ENCODE peak calls at places on chromosome 14, in five cellular contexts. I is ovary, K is cardiac muscle cell, O is body of pancreas, D is PC-3. Q is an unnamed sample. For H3K4me1, the result is how much of the 10 kb centered on the place peaks cover.

GRCh38 chr14:104171948-104172347 is 33.6 kb downstream of the KIF26A start:
- DNase-seq in I (peak), K (no peak), O (no peak), D (no peak), Q (no peak)

GRCh38 chr14:23653046-23653445 is 16.9 kb downstream of the DHRS2 start:
- DNase-seq in I (no peak), K (peak), O (no peak), D (no peak), Q (no peak)

GRCh38 chr14:32382704-32383103 is 53.6 kb downstream of the AKAP6 start:
- DNase-seq in I (no peak), K (peak), O (no peak), D (peak), Q (no peak)

GRCh38 chr14:65456247-65456646 is 43.7 kb downstream of the FUT8 start:
- DNase-seq in I (no peak), K (no peak), O (no peak), D (no peak), Q (no peak)

GRCh38 chr14:91372680-91373495 is 44.7 kb downstream of the CCDC88C start:
- DNase-seq in I (no peak), K (no peak), O (no peak), D (no peak), Q (no peak)

GRCh38 chr14:69980457-69981414 is 101.5 kb downstream of the SMOC1 start:
- DNase-seq in I (no peak), K (peak), O (no peak), D (peak), Q (no peak)

GRCh38 chr14:24308342-24309124 is 756 bp upstream of the CIDEB start:
- DNase-seq in I (no peak), K (no peak), O (no peak), D (no peak), Q (no peak)

GRCh38 chr14:39739796-39740195 is 307.6 kb upstream of the FBXO33 start:
- DNase-seq in I (no peak), K (no peak), O (no peak), D (no peak), Q (no peak)

GRCh38 chr14:97757491-97757890 is 960.3 kb downstream of the VRK1 start:
- DNase-seq in I (no peak), K (no peak), O (no peak), D (no peak), Q (no peak)

GRCh38 chr14:39396448-39396847 is 35.8 kb downstream of the FBXO33 start:
- DNase-seq in I (no peak), K (peak), O (no peak), D (no peak), Q (no peak)

GRCh38 chr14:61326149-61326548 is 4.8 kb downstream of the PRKCH start:
- DNase-seq in I (no peak), K (no peak), O (no peak), D (no peak), Q (no peak)
- H3K4me1 ChIP-seq in I (under half), K (under half), O (under half), D (under half), Q (under half)

DNA sequence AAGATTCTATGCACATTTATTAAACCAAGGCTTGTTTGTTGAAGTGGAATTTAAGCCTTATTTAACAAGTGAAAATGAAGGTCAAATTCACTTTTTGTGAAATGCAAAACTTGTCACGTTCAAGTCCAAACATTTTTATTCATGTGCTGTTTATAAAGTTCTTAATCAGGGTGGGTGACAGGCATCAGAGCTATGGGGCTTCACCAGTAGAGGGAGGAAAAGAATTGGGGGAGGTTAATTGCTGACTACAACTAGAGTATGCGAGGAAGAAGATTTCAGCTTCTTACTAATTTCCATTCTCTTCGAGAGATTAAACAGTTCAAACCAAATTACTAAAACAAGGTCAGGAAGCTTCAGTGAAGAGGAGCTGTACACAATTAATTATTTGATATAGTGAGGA is 9.7 kb downstream of the MOK start:
- DNase-seq in I (no peak), K (peak), O (no peak), D (peak), Q (no peak)
- TF ChIP-seq CTCF in I (peak), K (peak), O (peak), D (peak), Q (peak)

GRCh38 chr14:92538412-92539017 is 24.9 kb downstream of the RIN3 start:
- DNase-seq in I (no peak), K (no peak), O (no peak), D (no peak), Q (no peak)
- H3K27ac ChIP-seq in I (no peak), K (no peak), O (no peak), D (no peak), Q (peak)

DNA sequence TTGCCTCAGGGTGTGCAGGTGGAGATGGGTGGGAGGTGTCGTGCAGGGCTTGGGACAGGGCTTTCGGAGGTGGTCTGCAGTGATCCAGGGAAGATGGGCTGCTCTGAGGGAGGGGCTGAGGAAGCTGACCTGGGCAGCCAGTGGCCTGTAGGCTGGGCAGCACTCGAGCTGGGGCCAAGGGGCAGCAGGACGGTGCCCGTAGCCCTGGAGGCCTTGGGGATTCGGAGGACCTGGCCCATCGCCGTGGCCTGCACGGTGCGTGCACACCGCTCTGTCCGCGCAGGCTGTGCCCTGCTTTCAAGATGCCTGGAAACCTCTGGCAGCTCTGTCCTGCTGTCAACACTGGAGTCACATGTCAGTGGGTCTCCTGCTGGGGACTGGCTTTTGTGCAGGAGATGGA is 9.1 kb downstream of the PACS2 start:
- DNase-seq in I (no peak), K (no peak), O (no peak), D (no peak), Q (no peak)
- H3K4me1 ChIP-seq in I (under half), K (half or more), O (under half), D (under half), Q (under half)

GRCh38 chr14:94051115-94051514 is 25.0 kb downstream of the OTUB2 start:
- DNase-seq in I (peak), K (peak), O (peak), D (peak), Q (peak)

GRCh38 chr14:94050231-94050880 is 24.2 kb downstream of the OTUB2 start:
- DNase-seq in I (peak), K (no peak), O (peak), D (no peak), Q (no peak)

GRCh38 chr14:94047581-94047980 is 21.4 kb downstream of the OTUB2 start:
- DNase-seq in I (peak), K (no peak), O (peak), D (no peak), Q (peak)

GRCh38 chr14:94049625-94050023 is 23.5 kb downstream of the OTUB2 start:
- DNase-seq in I (no peak), K (no peak), O (no peak), D (no peak), Q (no peak)

DNA sequence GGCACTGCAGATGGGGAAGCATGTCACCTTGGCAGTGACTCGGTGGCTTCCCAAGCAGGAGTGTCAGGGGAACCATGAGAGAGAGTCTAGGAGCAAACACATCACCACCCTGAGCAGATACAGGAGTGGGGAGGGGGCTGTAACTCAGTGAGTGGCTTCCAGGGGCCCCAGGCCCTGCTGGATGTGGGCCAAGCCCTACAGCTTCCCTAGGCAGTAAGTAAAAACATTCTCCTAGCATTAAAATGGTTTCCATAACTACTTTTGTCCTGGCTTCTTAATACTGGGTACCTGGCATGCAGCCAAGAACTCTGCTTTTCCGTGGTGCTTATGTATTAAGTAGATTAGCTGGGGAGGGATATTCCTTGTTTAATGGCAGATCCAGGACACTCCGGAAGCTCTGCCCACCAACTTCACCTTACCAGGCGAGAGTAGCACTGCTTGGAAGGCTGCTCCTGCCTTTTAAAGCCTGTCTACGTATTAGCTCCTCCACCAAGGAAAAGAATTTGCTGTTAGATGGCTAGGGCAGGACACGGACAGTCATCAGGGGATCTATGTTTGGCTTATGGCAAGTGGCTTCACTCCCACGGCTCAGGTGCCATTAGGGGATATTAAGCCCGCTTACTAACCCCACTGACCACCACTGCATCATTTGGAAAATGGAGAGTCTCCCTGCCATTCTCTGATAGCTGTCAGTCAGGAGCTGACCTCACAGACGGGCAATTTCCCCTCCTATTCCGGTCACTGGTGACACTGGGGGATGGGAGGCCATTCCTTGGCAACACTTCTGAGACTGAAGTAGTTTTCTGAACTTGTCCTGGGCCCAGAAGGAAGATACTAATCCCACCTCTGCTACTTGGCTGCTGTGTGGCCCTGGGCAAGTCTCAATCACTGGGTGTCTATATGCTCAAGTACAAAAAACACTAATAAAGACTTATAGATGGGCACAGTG is 22.8 kb downstream of the OTUB2 start:
- DNase-seq in I (peak), K (no peak), O (peak), D (no peak), Q (no peak)
- TF ChIP-seq CTCF in I (no peak), K (no peak), O (no peak), D (no peak), Q (no peak)

GRCh38 chr14:76948213-76948947 is 80.1 kb downstream of the IRF2BPL start:
- DNase-seq in I (no peak), K (no peak), O (no peak), D (no peak), Q (no peak)
- H3K27ac ChIP-seq in I (peak), K (peak), O (peak), D (peak), Q (peak)

GRCh38 chr14:68458840-68459469 is 333.9 kb downstream of the ZFP36L1 start:
- DNase-seq in I (no peak), K (peak), O (peak), D (peak), Q (peak)

GRCh38 chr14:68461086-68461485 is 331.8 kb downstream of the ZFP36L1 start:
- DNase-seq in I (no peak), K (no peak), O (no peak), D (no peak), Q (no peak)

GRCh38 chr14:68459480-68460136 is 333.3 kb downstream of the ZFP36L1 start:
- DNase-seq in I (no peak), K (no peak), O (no peak), D (no peak), Q (no peak)

GRCh38 chr14:68462683-68463082 is 330.2 kb downstream of the ZFP36L1 start:
- DNase-seq in I (no peak), K (no peak), O (no peak), D (no peak), Q (no peak)

GRCh38 chr14:68460541-68460940 is 332.3 kb downstream of the ZFP36L1 start:
- DNase-seq in I (no peak), K (no peak), O (no peak), D (no peak), Q (no peak)
- H3K4me1 ChIP-seq in I (under half), K (under half), O (under half), D (under half), Q (under half)

DNA sequence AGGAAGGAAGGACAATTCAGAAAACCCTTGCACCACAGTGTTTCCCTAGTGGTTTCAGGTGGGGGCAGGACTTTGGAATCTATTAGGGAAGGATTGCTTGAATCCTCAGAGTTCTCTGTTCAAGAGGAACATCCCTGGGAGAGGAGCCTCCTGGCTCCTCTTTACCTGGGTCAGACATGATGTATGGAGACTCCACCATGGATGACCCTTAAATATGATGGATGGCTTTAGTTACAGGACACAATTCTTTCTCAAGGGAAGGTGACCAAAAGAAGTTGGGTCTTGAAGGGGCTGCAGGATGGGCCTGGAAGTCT is 396.6 kb downstream of the NRXN3 start:
- DNase-seq in I (no peak), K (no peak), O (no peak), D (no peak), Q (no peak)
- TF ChIP-seq CTCF in I (no peak), K (no peak), O (no peak), D (no peak), Q (no peak)

GRCh38 chr14:101411151-101411550 is 150.1 kb upstream of the DIO3 start:
- DNase-seq in I (no peak), K (no peak), O (no peak), D (no peak), Q (no peak)

GRCh38 chr14:101408077-101408831 is 153.0 kb upstream of the DIO3 start:
- DNase-seq in I (peak), K (peak), O (no peak), D (peak), Q (peak)

GRCh38 chr14:101411770-101412169 is 149.5 kb upstream of the DIO3 start:
- DNase-seq in I (peak), K (no peak), O (no peak), D (no peak), Q (no peak)

GRCh38 chr14:101409006-101409543 is 152.2 kb upstream of the DIO3 start:
- DNase-seq in I (no peak), K (no peak), O (no peak), D (peak), Q (no peak)

DNA sequence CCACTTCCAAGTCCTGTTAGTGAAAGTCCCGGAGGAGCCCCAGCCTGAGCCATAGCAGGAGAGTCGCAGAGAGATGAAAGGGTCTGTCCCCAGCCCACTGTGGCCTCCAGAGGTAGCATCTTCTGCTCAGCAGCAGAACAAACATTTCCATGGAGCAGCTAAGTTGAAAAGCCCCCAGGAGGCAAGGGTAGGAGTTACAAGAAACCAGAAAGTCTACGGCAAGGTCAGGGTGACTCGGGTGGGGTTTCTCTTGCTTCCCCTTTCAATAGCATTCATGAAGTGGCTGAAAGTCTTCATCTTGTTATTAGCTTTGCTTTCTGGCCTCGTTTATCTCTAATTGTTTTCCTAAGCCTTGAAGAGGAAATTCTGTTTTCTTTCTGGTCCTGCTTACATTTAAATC is 151.2 kb upstream of the DIO3 start:
- DNase-seq in I (peak), K (no peak), O (no peak), D (no peak), Q (no peak)
- H3K27ac ChIP-seq in I (peak), K (no peak), O (no peak), D (no peak), Q (peak)

GRCh38 chr14:100305446-100306255 is 593 bp downstream of the SLC25A29 start:
- DNase-seq in I (peak), K (no peak), O (peak), D (peak), Q (peak)
- H3K4me1 ChIP-seq in I (under half), K (under half), O (under half), D (under half), Q (under half)

Q was measured in uterus.